ENCODE peak calls at places on chromosomes 7 and 10, in five cellular contexts. One of them, this sample, is unnamed.
A peak's percentile ranks its signal among the peaks of the same experiment; 100 is the strongest.

GRCh38 chr7:111568419-111568818 is 6.1 kb upstream of the IMMP2L start:
- DNase-seq in brain microvascular endothelial cell: no peak
- DNase-seq in hepatocyte: no peak
- DNase-seq in fibroblast of pulmonary artery: no peak
- DNase-seq in BJ: no peak
- DNase-seq in this sample: no peak

GRCh38 chr10:120282421-120282820 is 174.6 kb upstream of the PLPP4 start:
- DNase-seq in brain microvascular endothelial cell: no peak
- DNase-seq in hepatocyte: no peak
- DNase-seq in fibroblast of pulmonary artery: no peak
- DNase-seq in BJ: no peak
- DNase-seq in this sample: no peak

GRCh38 chr7:32879460-32879859 is 12.1 kb downstream of the KBTBD2 start:
- DNase-seq in brain microvascular endothelial cell: no peak
- DNase-seq in hepatocyte: no peak
- DNase-seq in fibroblast of pulmonary artery: peak; percentile 15
- DNase-seq in BJ: no peak
- DNase-seq in this sample: peak; percentile 18

GRCh38 chr10:123156091-123156490 is 1.9 kb downstream of the BUB3 start:
- DNase-seq in brain microvascular endothelial cell: peak; percentile 49
- DNase-seq in hepatocyte: no peak
- DNase-seq in fibroblast of pulmonary artery: peak; percentile 72
- DNase-seq in BJ: peak; percentile 8
- DNase-seq in this sample: peak; percentile 29

GRCh38 chr7:479115-479947 is 40.3 kb downstream of the PDGFA start:
- DNase-seq in brain microvascular endothelial cell: no peak
- DNase-seq in hepatocyte: no peak
- DNase-seq in fibroblast of pulmonary artery: no peak
- DNase-seq in BJ: no peak
- DNase-seq in this sample: no peak

GRCh38 chr10:129790710-129791446 is 173.2 kb downstream of the EBF3 start:
- DNase-seq in brain microvascular endothelial cell: no peak
- DNase-seq in hepatocyte: no peak
- DNase-seq in fibroblast of pulmonary artery: no peak
- DNase-seq in BJ: no peak
- DNase-seq in this sample: no peak

GRCh38 chr7:66641526-66641871 is 12.8 kb downstream of the KCTD7 start:
- DNase-seq in brain microvascular endothelial cell: no peak
- DNase-seq in hepatocyte: no peak
- DNase-seq in fibroblast of pulmonary artery: no peak
- DNase-seq in BJ: no peak
- DNase-seq in this sample: no peak

GRCh38 chr10:92290076-92290836 is 622 bp downstream of the CPEB3 start:
- DNase-seq in brain microvascular endothelial cell: peak; percentile 18
- DNase-seq in hepatocyte: peak; percentile 58
- DNase-seq in fibroblast of pulmonary artery: peak; percentile 50
- DNase-seq in BJ: no peak
- DNase-seq in this sample: peak; percentile 55

GRCh38 chr10:131201741-131202515 is 109.6 kb downstream of the TCERG1L start:
- DNase-seq in brain microvascular endothelial cell: no peak
- DNase-seq in hepatocyte: no peak
- DNase-seq in fibroblast of pulmonary artery: no peak
- DNase-seq in BJ: no peak
- DNase-seq in this sample: no peak

GRCh38 chr7:95342642-95343252 is 18.4 kb upstream of the PON1 start:
- DNase-seq in brain microvascular endothelial cell: no peak
- DNase-seq in hepatocyte: no peak
- DNase-seq in fibroblast of pulmonary artery: no peak
- DNase-seq in BJ: no peak
- DNase-seq in this sample: peak; percentile 25

GRCh38 chr10:110803830-110804338 is 67.8 kb upstream of the PDCD4 start:
- DNase-seq in brain microvascular endothelial cell: no peak
- DNase-seq in hepatocyte: peak; percentile 78
- DNase-seq in fibroblast of pulmonary artery: peak; percentile 55
- DNase-seq in BJ: no peak
- DNase-seq in this sample: peak; percentile 66

GRCh38 chr7:75757860-75758259 is 14.2 kb downstream of the CCL26 start:
- DNase-seq in brain microvascular endothelial cell: no peak
- DNase-seq in hepatocyte: no peak
- DNase-seq in fibroblast of pulmonary artery: no peak
- DNase-seq in BJ: no peak
- DNase-seq in this sample: no peak

GRCh38 chr7:130930260-130930659 is 196.3 kb upstream of the KLF14 start:
- DNase-seq in brain microvascular endothelial cell: no peak
- DNase-seq in hepatocyte: no peak
- DNase-seq in fibroblast of pulmonary artery: no peak
- DNase-seq in BJ: no peak
- DNase-seq in this sample: peak; percentile 48

GRCh38 chr7:96198047-96198636 is 123.8 kb downstream of the SLC25A13 start:
- DNase-seq in brain microvascular endothelial cell: no peak
- DNase-seq in hepatocyte: no peak
- DNase-seq in fibroblast of pulmonary artery: no peak
- DNase-seq in BJ: no peak
- DNase-seq in this sample: no peak

GRCh38 chr10:3969876-3970666 is 185.1 kb upstream of the KLF6 start:
- DNase-seq in brain microvascular endothelial cell: no peak
- DNase-seq in hepatocyte: no peak
- DNase-seq in fibroblast of pulmonary artery: no peak
- DNase-seq in BJ: no peak
- DNase-seq in this sample: peak; percentile 43

DNA sequence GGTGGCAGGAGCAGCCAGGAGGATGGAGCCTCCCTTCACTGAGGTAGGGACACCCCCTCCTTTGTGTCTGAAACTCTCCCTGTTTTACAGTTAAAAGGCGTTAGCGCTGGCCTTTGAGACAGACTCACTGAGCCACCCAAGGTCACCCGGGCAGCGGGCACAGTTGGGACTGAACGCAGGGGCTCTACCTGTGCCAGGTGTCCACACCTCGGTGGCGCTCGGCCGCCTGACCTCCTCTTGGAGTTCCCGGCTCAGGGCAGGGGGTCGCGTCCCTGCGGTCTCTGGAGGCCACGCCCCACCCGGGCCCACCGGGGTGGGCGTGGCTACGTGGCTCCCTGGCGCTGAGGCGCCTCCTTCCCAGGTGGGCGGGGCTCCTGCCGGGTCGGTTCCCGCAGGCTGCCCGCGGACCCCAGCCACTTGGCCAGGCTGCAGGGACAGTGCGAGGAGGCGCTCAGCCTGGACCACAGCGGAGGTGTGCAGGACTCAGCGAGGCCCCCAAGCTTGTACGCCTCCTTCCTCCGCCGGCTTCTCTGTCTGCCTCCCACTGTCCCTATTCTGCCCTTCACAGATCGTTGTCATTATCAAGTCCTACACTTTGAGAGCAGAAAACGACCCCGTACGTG is 39.9 kb upstream of the LEP start:
- DNase-seq in brain microvascular endothelial cell: no peak
- DNase-seq in hepatocyte: peak; percentile 22
- DNase-seq in fibroblast of pulmonary artery: no peak
- DNase-seq in BJ: no peak
- DNase-seq in this sample: no peak
- H3K4me3 ChIP-seq in brain microvascular endothelial cell: no peak overlapping the region
- H3K4me3 ChIP-seq in hepatocyte: no peak overlapping the region
- H3K4me3 ChIP-seq in fibroblast of pulmonary artery: no peak overlapping the region
- H3K4me3 ChIP-seq in BJ: no peak overlapping the region
- H3K4me3 ChIP-seq in this sample: no peak overlapping the region

DNA sequence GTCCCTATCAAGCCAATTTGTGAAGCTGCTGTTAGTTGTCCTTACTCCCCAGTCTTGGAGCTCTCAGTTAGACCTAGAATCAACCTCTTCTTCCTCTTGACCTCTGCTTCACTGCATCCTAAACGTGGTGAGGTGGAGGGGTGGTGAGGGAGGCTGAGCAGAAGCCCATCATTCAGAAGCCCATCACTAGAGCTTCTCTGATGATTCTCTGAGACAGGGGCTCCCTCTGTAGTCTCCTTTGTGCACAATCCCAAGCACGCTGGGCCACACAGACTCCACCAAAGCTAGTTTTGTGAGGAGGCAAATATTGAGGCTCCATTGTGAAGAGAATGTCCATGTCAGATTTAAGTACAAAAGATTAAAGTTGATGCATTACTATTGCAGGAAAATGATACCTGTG is 163.8 kb upstream of the PRSS1 start:
- DNase-seq in brain microvascular endothelial cell: peak; percentile 32
- DNase-seq in hepatocyte: no peak
- DNase-seq in fibroblast of pulmonary artery: no peak
- DNase-seq in BJ: no peak
- DNase-seq in this sample: peak; percentile 59
- TF ChIP-seq CTCF in brain microvascular endothelial cell: peak; percentile 66
- TF ChIP-seq CTCF in hepatocyte: no peak
- TF ChIP-seq CTCF in fibroblast of pulmonary artery: peak; percentile 29
- TF ChIP-seq CTCF in BJ: peak; percentile 19
- TF ChIP-seq CTCF in this sample: peak; percentile 71

DNA sequence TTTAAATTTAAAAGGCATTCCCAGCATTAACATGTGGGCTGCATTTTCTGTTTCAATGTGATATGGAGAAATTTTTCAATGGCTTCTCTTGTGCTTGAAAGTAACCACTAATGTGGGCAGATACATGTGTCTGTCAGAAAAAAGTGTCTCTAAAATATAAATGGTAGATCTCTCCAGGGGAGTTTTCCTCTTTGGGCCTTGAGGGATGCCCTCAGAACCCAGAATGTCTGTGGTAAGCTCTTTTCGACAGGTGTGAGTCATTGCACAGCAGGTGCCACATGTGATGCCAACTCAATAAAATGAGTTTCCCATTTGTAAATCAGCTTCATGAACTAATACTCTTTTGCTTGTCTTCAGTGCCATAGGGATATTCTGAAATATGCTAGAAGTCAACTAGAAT is 221.0 kb downstream of the SEMA3E start:
- DNase-seq in brain microvascular endothelial cell: no peak
- DNase-seq in hepatocyte: no peak
- DNase-seq in fibroblast of pulmonary artery: no peak
- DNase-seq in BJ: no peak
- DNase-seq in this sample: peak; percentile 36
- H3K4me3 ChIP-seq in brain microvascular endothelial cell: no peak overlapping the region
- H3K4me3 ChIP-seq in hepatocyte: no peak overlapping the region
- H3K4me3 ChIP-seq in fibroblast of pulmonary artery: no peak overlapping the region
- H3K4me3 ChIP-seq in BJ: no peak overlapping the region
- H3K4me3 ChIP-seq in this sample: no peak overlapping the region

DNA sequence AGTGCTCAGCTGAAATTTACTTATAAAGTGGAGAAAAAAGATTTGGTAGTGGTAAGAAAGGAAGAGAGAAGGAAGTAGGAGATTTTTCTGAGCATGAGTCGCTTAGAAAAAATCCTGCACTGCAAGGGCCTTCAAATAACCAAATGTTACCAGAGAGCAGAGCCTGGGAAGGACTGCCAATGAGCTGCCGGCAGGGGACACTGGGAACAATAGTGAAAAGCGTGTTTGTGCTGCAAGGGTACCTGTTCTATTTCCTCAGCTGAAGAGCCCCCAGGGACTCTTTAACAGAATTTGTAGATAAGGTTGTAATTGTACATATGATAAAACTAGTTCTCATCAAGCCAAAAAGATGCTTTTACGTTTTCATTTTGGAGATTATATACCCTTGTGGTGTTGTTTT is 696.3 kb upstream of the C7orf33 start:
- DNase-seq in brain microvascular endothelial cell: peak; percentile 2
- DNase-seq in hepatocyte: no peak
- DNase-seq in fibroblast of pulmonary artery: no peak
- DNase-seq in BJ: no peak
- DNase-seq in this sample: no peak
- TF ChIP-seq CTCF in brain microvascular endothelial cell: no peak
- TF ChIP-seq CTCF in hepatocyte: no peak
- TF ChIP-seq CTCF in fibroblast of pulmonary artery: no peak
- TF ChIP-seq CTCF in BJ: no peak
- TF ChIP-seq CTCF in this sample: no peak

DNA sequence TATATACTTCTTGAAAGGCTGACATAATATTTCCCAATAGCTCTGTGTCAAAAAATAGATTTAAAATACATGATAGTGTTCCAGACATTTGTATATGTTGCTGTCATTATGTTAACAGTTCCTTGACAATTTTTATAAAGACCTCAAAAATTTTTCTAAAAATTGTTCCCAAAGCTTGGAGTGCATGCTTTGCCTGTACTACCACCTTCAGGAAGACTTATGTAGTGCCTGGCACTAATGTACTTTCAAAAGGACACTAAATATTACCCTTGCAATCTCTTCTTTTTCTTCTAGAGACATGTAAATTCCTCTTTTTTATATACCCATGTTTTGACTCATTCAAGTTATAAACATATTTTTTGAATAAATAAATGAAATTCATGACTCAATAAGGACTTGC is 48.0 kb upstream of the SP8 start:
- DNase-seq in brain microvascular endothelial cell: no peak
- DNase-seq in hepatocyte: no peak
- DNase-seq in fibroblast of pulmonary artery: no peak
- DNase-seq in BJ: no peak
- DNase-seq in this sample: no peak
- H3K4me3 ChIP-seq in brain microvascular endothelial cell: no peak overlapping the region
- H3K4me3 ChIP-seq in hepatocyte: no peak overlapping the region
- H3K4me3 ChIP-seq in fibroblast of pulmonary artery: no peak overlapping the region
- H3K4me3 ChIP-seq in BJ: no peak overlapping the region
- H3K4me3 ChIP-seq in this sample: no peak overlapping the region

DNA sequence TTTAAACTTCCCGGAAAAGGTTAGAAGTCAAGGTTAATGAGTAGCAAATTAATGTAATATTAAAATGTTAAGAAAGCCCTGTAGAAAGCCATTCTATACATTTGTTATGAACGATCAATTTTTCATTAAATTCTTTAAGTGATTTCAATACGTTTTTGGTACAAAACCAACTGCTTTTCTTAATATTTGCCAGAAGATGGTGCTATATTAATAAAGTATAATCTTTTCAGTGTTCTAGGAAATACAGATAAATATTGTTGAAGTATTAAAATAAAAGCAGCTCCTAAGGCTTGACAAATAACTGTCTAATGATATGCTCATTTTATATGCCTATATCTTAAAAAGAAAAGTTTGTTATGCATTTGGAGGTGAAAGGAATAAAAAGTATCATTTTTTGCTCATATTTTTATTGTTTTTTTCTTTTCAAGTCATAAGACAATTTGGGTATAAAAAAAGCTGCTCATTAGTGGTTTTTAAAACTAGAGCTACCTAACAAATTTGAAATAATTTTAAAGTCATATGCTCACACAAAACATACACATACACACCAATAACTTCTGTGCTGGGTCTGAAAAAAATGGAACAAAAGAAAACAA is 130.3 kb upstream of the POT1 start:
- DNase-seq in brain microvascular endothelial cell: no peak
- DNase-seq in hepatocyte: no peak
- DNase-seq in fibroblast of pulmonary artery: peak; percentile 39
- DNase-seq in BJ: no peak
- DNase-seq in this sample: peak; percentile 36
- TF ChIP-seq CTCF in brain microvascular endothelial cell: no peak
- TF ChIP-seq CTCF in hepatocyte: peak; percentile 70
- TF ChIP-seq CTCF in fibroblast of pulmonary artery: peak; percentile 43
- TF ChIP-seq CTCF in BJ: peak; percentile 18
- TF ChIP-seq CTCF in this sample: peak; percentile 37